ENCODE peak calls at places on chromosome 20, in eight cellular contexts. Q is ascending aorta, R is GM03348, E is colonic mucosa, P is epithelial cell of esophagus, N is aorta, U is ACHN, L is cardiac fibroblast. D is an unnamed sample.

GRCh38 chr20:32559753-32560380 is 25.3 kb downstream of the NOL4L start:
- DNase-seq in Q (no peak), R (no peak), E (no peak), P (peak), N (no peak), U (no peak), L (peak), D (no peak)

GRCh38 chr20:59560588-59561227 is 43.6 kb upstream of the PHACTR3 start:
- DNase-seq in Q (peak), R (peak), E (no peak), P (no peak), N (no peak), U (peak), L (peak), D (no peak)

GRCh38 chr20:35216541-35216940 is 9.9 kb upstream of the MMP24 start:
- DNase-seq in Q (no peak), R (no peak), E (no peak), P (no peak), N (no peak), U (no peak), L (no peak), D (no peak)

GRCh38 chr20:59020938-59021551 is 1.8 kb downstream of the TUBB1 start:
- DNase-seq in Q (no peak), R (no peak), E (no peak), P (peak), N (no peak), U (no peak), L (peak), D (no peak)

GRCh38 chr20:63065911-63066310 is 59.1 kb upstream of the BHLHE23 start:
- DNase-seq in Q (no peak), R (no peak), E (no peak), P (no peak), N (peak), U (no peak), L (no peak), D (no peak)

GRCh38 chr20:23686046-23686750 is 2.6 kb downstream of the CST4 start:
- DNase-seq in Q (peak), R (no peak), E (no peak), P (no peak), N (no peak), U (no peak), L (no peak), D (no peak)

GRCh38 chr20:21147593-21147992 is 21.7 kb downstream of the KIZ start:
- DNase-seq in Q (no peak), R (peak), E (no peak), P (peak), N (no peak), U (no peak), L (peak), D (no peak)

GRCh38 chr20:46235086-46235485 is 73.2 kb downstream of the CDH22 start:
- DNase-seq in Q (no peak), R (no peak), E (no peak), P (peak), N (no peak), U (no peak), L (no peak), D (no peak)

GRCh38 chr20:57746201-57746600 is 36.4 kb upstream of the PMEPA1 start:
- DNase-seq in Q (no peak), R (no peak), E (no peak), P (no peak), N (no peak), U (no peak), L (no peak), D (no peak)

GRCh38 chr20:12984863-12985262 is 23.9 kb upstream of the SPTLC3 start:
- DNase-seq in Q (no peak), R (no peak), E (no peak), P (peak), N (no peak), U (no peak), L (no peak), D (no peak)

GRCh38 chr20:4524792-4525191 is 196.9 kb upstream of the PRND start:
- DNase-seq in Q (no peak), R (no peak), E (no peak), P (no peak), N (no peak), U (no peak), L (no peak), D (no peak)

GRCh38 chr20:36121981-36122930 is 32.3 kb upstream of the EPB41L1 start:
- DNase-seq in Q (no peak), R (no peak), E (peak), P (peak), N (no peak), U (no peak), L (no peak), D (no peak)

GRCh38 chr20:46010491-46011405 is 2.0 kb downstream of the MMP9 start:
- DNase-seq in Q (no peak), R (no peak), E (no peak), P (peak), N (no peak), U (no peak), L (no peak), D (peak)

GRCh38 chr20:59248031-59248684 is 52.3 kb upstream of the EDN3 start:
- DNase-seq in Q (no peak), R (no peak), E (no peak), P (no peak), N (no peak), U (no peak), L (no peak), D (no peak)

GRCh38 chr20:56689318-56689717 is 60.2 kb downstream of the TFAP2C start:
- DNase-seq in Q (no peak), R (peak), E (no peak), P (peak), N (no peak), U (peak), L (peak), D (no peak)

GRCh38 chr20:32535953-32536823 is 48.9 kb downstream of the NOL4L start:
- DNase-seq in Q (no peak), R (peak), E (peak), P (no peak), N (no peak), U (no peak), L (no peak), D (peak)

GRCh38 chr20:62657956-62658355 is 15.7 kb downstream of the SLCO4A1 start:
- DNase-seq in Q (no peak), R (no peak), E (no peak), P (no peak), N (no peak), U (no peak), L (no peak), D (no peak)

GRCh38 chr20:37231970-37232620 is 29.5 kb downstream of the GHRH start:
- DNase-seq in Q (no peak), R (no peak), E (no peak), P (no peak), N (no peak), U (no peak), L (no peak), D (no peak)

GRCh38 chr20:48822879-48823385 is 4.9 kb downstream of the PREX1 start:
- DNase-seq in Q (no peak), R (no peak), E (no peak), P (no peak), N (peak), U (no peak), L (no peak), D (no peak)

GRCh38 chr20:3115190-3116107 is 30.9 kb upstream of the AVP start:
- DNase-seq in Q (no peak), R (peak), E (no peak), P (peak), N (no peak), U (peak), L (peak), D (no peak)

GRCh38 chr20:57089701-57090144 is 176.7 kb downstream of the BMP7 start:
- DNase-seq in Q (no peak), R (peak), E (peak), P (peak), N (peak), U (peak), L (peak), D (peak)

GRCh38 chr20:57220187-57221165 is 46.0 kb downstream of the BMP7 start:
- DNase-seq in Q (no peak), R (no peak), E (no peak), P (no peak), N (no peak), U (no peak), L (no peak), D (no peak)

GRCh38 chr20:23180451-23180921 is 94.4 kb upstream of the CD93 start:
- DNase-seq in Q (peak), R (no peak), E (no peak), P (no peak), N (no peak), U (no peak), L (peak), D (no peak)

GRCh38 chr20:51811040-51811351 is 8.7 kb upstream of the SALL4 start:
- DNase-seq in Q (no peak), R (no peak), E (no peak), P (peak), N (no peak), U (no peak), L (peak), D (no peak)

GRCh38 chr20:25308083-25308491 is 60.2 kb downstream of the PYGB start:
- DNase-seq in Q (no peak), R (no peak), E (no peak), P (no peak), N (peak), U (no peak), L (no peak), D (no peak)

D was measured in activated T-helper 9 cell treated with anti-CD3 and anti-CD28 coated beads, Interleukin-2, amount 50 U/mL, for 16 hours.